ENCODE peak calls at places on chromosomes 12 and 14, in ten cellular contexts. W is tibial artery; Y is hepatocyte; K is CD8-positive, alpha-beta memory T cell; Q is heart right ventricle; P is body of pancreas; V is lower lobe of right lung; A is neural progenitor cell; B is H9; R is heart left ventricle. J is an unnamed sample.
A peak's percentile ranks its signal among the peaks of the same experiment; 100 is the strongest.

GRCh38 chr12:124744659-124745467 is 118.8 kb downstream of the SCARB1 start:
- DNase-seq in Q (no peak), R (no peak), Y (no peak), A (no peak), K (no peak), B (peak; percentile 91), P (no peak), W (no peak), V (no peak), J (no peak)

GRCh38 chr12:120668091-120668796 is 18.7 kb upstream of the MLEC start:
- DNase-seq in P (no peak), Y (no peak), B (peak; percentile 75), A (peak; percentile 29), K (no peak), Q (no peak), V (peak; percentile 6), R (no peak), W (no peak), J (no peak)

GRCh38 chr12:123388948-123389559 is 5.1 kb downstream of the KMT5A start:
- DNase-seq in Q (no peak), K (no peak), A (no peak), R (no peak), P (no peak), Y (no peak), W (no peak), B (no peak), V (no peak), J (no peak)

GRCh38 chr12:62983594-62983993 is 48.6 kb upstream of the PPM1H start:
- DNase-seq in R (no peak), A (peak; percentile 7), P (no peak), V (no peak), B (peak; percentile 63), Y (no peak), K (no peak), W (no peak), Q (no peak), J (no peak)

GRCh38 chr12:121776190-121777098 is 17.0 kb downstream of the RHOF start:
- DNase-seq in Q (peak; percentile 78), Y (peak; percentile 87), R (peak; percentile 83), K (peak; percentile 86), V (peak; percentile 92), P (peak; percentile 75), B (peak; percentile 85), W (peak; percentile 84), A (peak; percentile 89), J (peak; percentile 79)

GRCh38 chr12:3537916-3538690 is 47.1 kb downstream of the PRMT8 start:
- DNase-seq in P (no peak), Y (no peak), Q (no peak), W (no peak), B (peak; percentile 20), V (no peak), R (no peak), A (no peak), K (no peak), J (no peak)

GRCh38 chr14:92559486-92559885 is 45.9 kb downstream of the RIN3 start:
- DNase-seq in V (no peak), A (no peak), B (no peak), Y (no peak), R (no peak), Q (no peak), P (no peak), K (no peak), W (no peak), J (no peak)

GRCh38 chr12:45234134-45234865 is 18.4 kb downstream of the ANO6 start:
- DNase-seq in K (no peak), A (peak; percentile 61), W (no peak), B (peak; percentile 79), P (peak; percentile 15), R (peak; percentile 47), Q (peak; percentile 51), V (no peak), Y (peak; percentile 83), J (peak; percentile 64)

GRCh38 chr14:35695072-35695471 is 114.0 kb downstream of the RALGAPA1 start:
- DNase-seq in B (no peak), K (no peak), R (no peak), A (no peak), P (no peak), V (no peak), Q (no peak), W (no peak), Y (no peak), J (no peak)

GRCh38 chr12:83826112-83826511 is 1086.5 kb downstream of the SLC6A15 start:
- DNase-seq in W (no peak), P (peak; percentile 32), Y (peak; percentile 55), V (no peak), B (peak; percentile 84), R (no peak), Q (no peak), K (no peak), A (peak; percentile 55), J (peak; percentile 35)

GRCh38 chr14:25537846-25538455 is 488.0 kb upstream of the STXBP6 start:
- DNase-seq in W (no peak), B (peak; percentile 70), A (peak; percentile 66), K (no peak), Q (no peak), Y (peak; percentile 68), P (peak; percentile 42), V (no peak), R (no peak), J (peak; percentile 50)

GRCh38 chr14:73026243-73026844 is 562 bp downstream of the ZFYVE1 start:
- DNase-seq in A (no peak), W (no peak), B (no peak), Y (no peak), K (peak; percentile 4), V (no peak), P (no peak), R (no peak), Q (no peak), J (no peak)

GRCh38 chr14:69860221-69860620 is 19.0 kb upstream of the SMOC1 start:
- DNase-seq in K (no peak), R (no peak), B (no peak), P (no peak), V (no peak), A (peak; percentile 62), Y (no peak), W (no peak), Q (no peak), J (no peak)

GRCh38 chr14:61140872-61141271 is 140.3 kb downstream of the TMEM30B start:
- DNase-seq in Q (no peak), W (no peak), V (no peak), A (no peak), R (no peak), Y (no peak), K (no peak), P (no peak), B (no peak), J (no peak)

GRCh38 chr12:49924847-49925246 is 21.1 kb upstream of the FAIM2 start:
- DNase-seq in R (no peak), K (no peak), Q (no peak), A (no peak), P (no peak), Y (no peak), V (no peak), B (peak; percentile 20), W (no peak), J (no peak)

GRCh38 chr12:69623970-69624369 is 13.3 kb upstream of the LRRC10 start:
- DNase-seq in W (no peak), K (no peak), Q (peak; percentile 78), R (peak; percentile 78), Y (no peak), B (no peak), A (no peak), V (peak; percentile 61), P (peak; percentile 93), J (peak; percentile 27)

GRCh38 chr14:31286456-31287293 is 79.1 kb upstream of the HECTD1 start:
- DNase-seq in R (no peak), Q (no peak), A (peak; percentile 36), V (no peak), B (peak; percentile 75), Y (peak; percentile 37), W (no peak), K (no peak), P (no peak), J (no peak)

GRCh38 chr12:132185698-132186097 is 41.4 kb downstream of the NOC4L start:
- DNase-seq in Q (no peak), B (no peak), V (no peak), R (no peak), Y (no peak), W (no peak), A (no peak), K (peak; percentile 86), P (no peak), J (no peak)
- H3K27me3 ChIP-seq in Q (no peaks in the 10 kb centered on the region), B (peaks cover 6% of the 10 kb centered on the region), V (peaks cover 4% of the 10 kb centered on the region), R (no peaks in the 10 kb centered on the region), Y (peaks cover 42% of the 10 kb centered on the region), W (peaks cover 18% of the 10 kb centered on the region), A (peaks cover 99% of the 10 kb centered on the region), K (no peaks in the 10 kb centered on the region), P (no peaks in the 10 kb centered on the region), J (no peaks in the 10 kb centered on the region)

GRCh38 chr12:54075431-54075830 is 21.8 kb downstream of the HOXC4 start:
- DNase-seq in R (no peak), V (no peak), Q (no peak), W (no peak), P (no peak), K (no peak), B (peak; percentile 39), A (no peak), Y (no peak), J (no peak)
- H3K27me3 ChIP-seq in R (peaks cover 53% of the 10 kb centered on the region), V (peaks cover 30% of the 10 kb centered on the region), Q (peaks cover 99% of the 10 kb centered on the region), W (no peaks in the 10 kb centered on the region), P (peaks cover 6% of the 10 kb centered on the region), K (peaks cover 8% of the 10 kb centered on the region), B (peaks cover 36% of the 10 kb centered on the region), A (peaks cover 100% of the 10 kb centered on the region), Y (peaks cover 19% of the 10 kb centered on the region), J (no peaks in the 10 kb centered on the region)

GRCh38 chr12:48019639-48020265 is 15.5 kb upstream of the COL2A1 start:
- DNase-seq in V (no peak), W (no peak), R (no peak), Q (no peak), B (no peak), A (no peak), P (no peak), K (no peak), Y (no peak), J (no peak)
- H3K27me3 ChIP-seq in V (peaks cover 10% of the 10 kb centered on the region), W (peaks cover 37% of the 10 kb centered on the region), R (no peaks in the 10 kb centered on the region), Q (peaks cover 41% of the 10 kb centered on the region), B (peaks cover 90% of the 10 kb centered on the region), A (peaks cover 87% of the 10 kb centered on the region), P (no peaks in the 10 kb centered on the region), K (peaks cover 6% of the 10 kb centered on the region), Y (no peaks in the 10 kb centered on the region), J (no peaks in the 10 kb centered on the region)

GRCh38 chr12:85308374-85308773 is 28.4 kb downstream of the ALX1 start:
- DNase-seq in B (no peak), W (no peak), Q (no peak), A (no peak), K (no peak), Y (no peak), V (no peak), R (no peak), P (no peak), J (no peak)
- H3K27me3 ChIP-seq in B (no peaks in the 10 kb centered on the region), W (no peaks in the 10 kb centered on the region), Q (peaks cover 16% of the 10 kb centered on the region), A (no peaks in the 10 kb centered on the region), K (no peaks in the 10 kb centered on the region), Y (no peaks in the 10 kb centered on the region), V (no peaks in the 10 kb centered on the region), R (no peaks in the 10 kb centered on the region), P (no peaks in the 10 kb centered on the region), J (no peaks in the 10 kb centered on the region)

GRCh38 chr12:51839310-51839943 is 9.1 kb downstream of the FIGNL2 start:
- DNase-seq in B (no peak), W (no peak), Y (no peak), A (peak; percentile 73), V (no peak), Q (no peak), P (no peak), R (no peak), K (no peak), J (no peak)
- H3K27me3 ChIP-seq in B (no peaks in the 10 kb centered on the region), W (peaks cover 82% of the 10 kb centered on the region), Y (no peaks in the 10 kb centered on the region), A (no peaks in the 10 kb centered on the region), V (peaks cover 26% of the 10 kb centered on the region), Q (peaks cover 24% of the 10 kb centered on the region), P (no peaks in the 10 kb centered on the region), R (peaks cover 7% of the 10 kb centered on the region), K (peaks cover 19% of the 10 kb centered on the region), J (peaks cover 8% of the 10 kb centered on the region)